ENCODE peak calls at places on chromosomes 3 and 15, in six cellular contexts. One of them, this sample, is unnamed.

GRCh38 chr15:89401636-89402252 is 67.1 kb upstream of the POLG start:
- DNase-seq in GM23338: no peak
- DNase-seq in MM.1S: peak; percentile 60
- DNase-seq in thoracic aorta: no peak
- DNase-seq in lower lobe of right lung: no peak
- DNase-seq in K562: no peak
- DNase-seq in this sample: no peak

GRCh38 chr3:17740703-17741102 is 1.7 kb downstream of the TBC1D5 start:
- DNase-seq in GM23338: no peak
- DNase-seq in MM.1S: peak; percentile 28
- DNase-seq in thoracic aorta: no peak
- DNase-seq in lower lobe of right lung: no peak
- DNase-seq in K562: no peak
- DNase-seq in this sample: no peak

GRCh38 chr15:57334257-57334656 is 42.0 kb upstream of the CGNL1 start:
- DNase-seq in GM23338: no peak
- DNase-seq in MM.1S: no peak
- DNase-seq in thoracic aorta: no peak
- DNase-seq in lower lobe of right lung: no peak
- DNase-seq in K562: peak; percentile 73
- DNase-seq in this sample: no peak

GRCh38 chr3:112858410-112859069 is 11.9 kb upstream of the CD200R1L start:
- DNase-seq in GM23338: no peak
- DNase-seq in MM.1S: no peak
- DNase-seq in thoracic aorta: no peak
- DNase-seq in lower lobe of right lung: no peak
- DNase-seq in K562: no peak
- DNase-seq in this sample: peak; percentile 37

GRCh38 chr15:80931191-80931590 is 58.4 kb downstream of the MESD start:
- DNase-seq in GM23338: no peak
- DNase-seq in MM.1S: no peak
- DNase-seq in thoracic aorta: no peak
- DNase-seq in lower lobe of right lung: no peak
- DNase-seq in K562: no peak
- DNase-seq in this sample: no peak

GRCh38 chr3:168117059-168117458 is 21.3 kb upstream of the GOLIM4 start:
- DNase-seq in GM23338: no peak
- DNase-seq in MM.1S: no peak
- DNase-seq in thoracic aorta: no peak
- DNase-seq in lower lobe of right lung: no peak
- DNase-seq in K562: no peak
- DNase-seq in this sample: no peak

GRCh38 chr3:157248590-157249425 is 88.9 kb upstream of the CCNL1 start:
- DNase-seq in GM23338: no peak
- DNase-seq in MM.1S: peak; percentile 57
- DNase-seq in thoracic aorta: no peak
- DNase-seq in lower lobe of right lung: no peak
- DNase-seq in K562: no peak
- DNase-seq in this sample: no peak

GRCh38 chr3:152400912-152401311 is 132.2 kb downstream of the MBNL1 start:
- DNase-seq in GM23338: no peak
- DNase-seq in MM.1S: no peak
- DNase-seq in thoracic aorta: no peak
- DNase-seq in lower lobe of right lung: no peak
- DNase-seq in K562: no peak
- DNase-seq in this sample: no peak

GRCh38 chr15:95679847-95680582 is 650.5 kb upstream of the NR2F2 start:
- DNase-seq in GM23338: no peak
- DNase-seq in MM.1S: no peak
- DNase-seq in thoracic aorta: no peak
- DNase-seq in lower lobe of right lung: no peak
- DNase-seq in K562: no peak
- DNase-seq in this sample: no peak

GRCh38 chr3:122975163-122975923 is 52.2 kb downstream of the SEMA5B start:
- DNase-seq in GM23338: no peak
- DNase-seq in MM.1S: no peak
- DNase-seq in thoracic aorta: no peak
- DNase-seq in lower lobe of right lung: no peak
- DNase-seq in K562: no peak
- DNase-seq in this sample: no peak

GRCh38 chr15:91863621-91864255 is 10.2 kb downstream of the SLCO3A1 start:
- DNase-seq in GM23338: no peak
- DNase-seq in MM.1S: no peak
- DNase-seq in thoracic aorta: no peak
- DNase-seq in lower lobe of right lung: no peak
- DNase-seq in K562: no peak
- DNase-seq in this sample: no peak

GRCh38 chr3:11482024-11482423 is 161.7 kb downstream of the VGLL4 start:
- DNase-seq in GM23338: no peak
- DNase-seq in MM.1S: no peak
- DNase-seq in thoracic aorta: no peak
- DNase-seq in lower lobe of right lung: no peak
- DNase-seq in K562: no peak
- DNase-seq in this sample: no peak

GRCh38 chr3:53495518-53496501 is 1.4 kb downstream of the CACNA1D start:
- DNase-seq in GM23338: peak; percentile 58
- DNase-seq in MM.1S: no peak
- DNase-seq in thoracic aorta: no peak
- DNase-seq in lower lobe of right lung: no peak
- DNase-seq in K562: no peak
- DNase-seq in this sample: peak; percentile 12

GRCh38 chr3:16311960-16312451 is 47.0 kb downstream of the OXNAD1 start:
- DNase-seq in GM23338: no peak
- DNase-seq in MM.1S: no peak
- DNase-seq in thoracic aorta: no peak
- DNase-seq in lower lobe of right lung: no peak
- DNase-seq in K562: no peak
- DNase-seq in this sample: peak; percentile 41

GRCh38 chr15:42593143-42593542 is 17.7 kb downstream of the STARD9 start:
- DNase-seq in GM23338: no peak
- DNase-seq in MM.1S: no peak
- DNase-seq in thoracic aorta: no peak
- DNase-seq in lower lobe of right lung: no peak
- DNase-seq in K562: no peak
- DNase-seq in this sample: no peak

GRCh38 chr3:28171962-28172361 is 69.5 kb upstream of the CMC1 start:
- DNase-seq in GM23338: no peak
- DNase-seq in MM.1S: peak; percentile 75
- DNase-seq in thoracic aorta: no peak
- DNase-seq in lower lobe of right lung: no peak
- DNase-seq in K562: no peak
- DNase-seq in this sample: peak; percentile 25

GRCh38 chr3:13976469-13976868 is 96.6 kb upstream of the WNT7A start:
- DNase-seq in GM23338: no peak
- DNase-seq in MM.1S: no peak
- DNase-seq in thoracic aorta: no peak
- DNase-seq in lower lobe of right lung: no peak
- DNase-seq in K562: no peak
- DNase-seq in this sample: no peak

GRCh38 chr3:46238386-46238785 is 3.9 kb upstream of the CCR3 start:
- DNase-seq in GM23338: no peak
- DNase-seq in MM.1S: no peak
- DNase-seq in thoracic aorta: no peak
- DNase-seq in lower lobe of right lung: no peak
- DNase-seq in K562: no peak
- DNase-seq in this sample: no peak

GRCh38 chr3:185062221-185062620 is 90.6 kb downstream of the C3orf70 start:
- DNase-seq in GM23338: no peak
- DNase-seq in MM.1S: no peak
- DNase-seq in thoracic aorta: no peak
- DNase-seq in lower lobe of right lung: no peak
- DNase-seq in K562: no peak
- DNase-seq in this sample: no peak

GRCh38 chr3:185066251-185066650 is 86.6 kb downstream of the C3orf70 start:
- DNase-seq in GM23338: no peak
- DNase-seq in MM.1S: no peak
- DNase-seq in thoracic aorta: no peak
- DNase-seq in lower lobe of right lung: no peak
- DNase-seq in K562: no peak
- DNase-seq in this sample: no peak

GRCh38 chr3:185063431-185063830 is 89.4 kb downstream of the C3orf70 start:
- DNase-seq in GM23338: no peak
- DNase-seq in MM.1S: peak; percentile 88
- DNase-seq in thoracic aorta: no peak
- DNase-seq in lower lobe of right lung: no peak
- DNase-seq in K562: no peak
- DNase-seq in this sample: no peak

GRCh38 chr3:185067173-185067572 is 85.7 kb downstream of the C3orf70 start:
- DNase-seq in GM23338: no peak
- DNase-seq in MM.1S: no peak
- DNase-seq in thoracic aorta: no peak
- DNase-seq in lower lobe of right lung: no peak
- DNase-seq in K562: no peak
- DNase-seq in this sample: no peak

GRCh38 chr3:185065059-185065458 is 87.8 kb downstream of the C3orf70 start:
- DNase-seq in GM23338: peak; percentile 43
- DNase-seq in MM.1S: no peak
- DNase-seq in thoracic aorta: no peak
- DNase-seq in lower lobe of right lung: no peak
- DNase-seq in K562: no peak
- DNase-seq in this sample: no peak
- TF ChIP-seq CTCF in GM23338: peak; percentile 45
- TF ChIP-seq CTCF in MM.1S: peak; percentile 20
- TF ChIP-seq CTCF in thoracic aorta: no peak
- TF ChIP-seq CTCF in lower lobe of right lung: no peak
- TF ChIP-seq CTCF in K562: peak; percentile 24
- TF ChIP-seq CTCF in this sample: peak; percentile 18

GRCh38 chr3:78115983-78116382 is 1076.1 kb downstream of the ROBO2 start:
- DNase-seq in GM23338: no peak
- DNase-seq in MM.1S: no peak
- DNase-seq in thoracic aorta: no peak
- DNase-seq in lower lobe of right lung: no peak
- DNase-seq in K562: no peak
- DNase-seq in this sample: no peak

GRCh38 chr3:78112266-78112665 is 1072.4 kb downstream of the ROBO2 start:
- DNase-seq in GM23338: no peak
- DNase-seq in MM.1S: no peak
- DNase-seq in thoracic aorta: no peak
- DNase-seq in lower lobe of right lung: no peak
- DNase-seq in K562: no peak
- DNase-seq in this sample: no peak

GRCh38 chr3:78116874-78117273 is 1077.0 kb downstream of the ROBO2 start:
- DNase-seq in GM23338: no peak
- DNase-seq in MM.1S: no peak
- DNase-seq in thoracic aorta: no peak
- DNase-seq in lower lobe of right lung: no peak
- DNase-seq in K562: no peak
- DNase-seq in this sample: no peak
- H3K4me3 ChIP-seq in GM23338: no peak overlapping the region
- H3K4me3 ChIP-seq in MM.1S: no peak overlapping the region
- H3K4me3 ChIP-seq in thoracic aorta: no peak overlapping the region
- H3K4me3 ChIP-seq in lower lobe of right lung: no peak overlapping the region
- H3K4me3 ChIP-seq in K562: no peak overlapping the region
- H3K4me3 ChIP-seq in this sample: no peak overlapping the region

GRCh38 chr3:121696190-121696589 is 35.5 kb upstream of the HCLS1 start:
- DNase-seq in GM23338: no peak
- DNase-seq in MM.1S: no peak
- DNase-seq in thoracic aorta: no peak
- DNase-seq in lower lobe of right lung: no peak
- DNase-seq in K562: no peak
- DNase-seq in this sample: no peak
- H3K36me3 ChIP-seq in GM23338: peaks cover 11% of the 10 kb centered on the region
- H3K36me3 ChIP-seq in MM.1S: no peaks in the 10 kb centered on the region
- H3K36me3 ChIP-seq in thoracic aorta: peaks cover 22% of the 10 kb centered on the region
- H3K36me3 ChIP-seq in lower lobe of right lung: peaks cover 81% of the 10 kb centered on the region
- H3K36me3 ChIP-seq in K562: peaks cover 28% of the 10 kb centered on the region
- H3K36me3 ChIP-seq in this sample: peaks cover 11% of the 10 kb centered on the region

DNA sequence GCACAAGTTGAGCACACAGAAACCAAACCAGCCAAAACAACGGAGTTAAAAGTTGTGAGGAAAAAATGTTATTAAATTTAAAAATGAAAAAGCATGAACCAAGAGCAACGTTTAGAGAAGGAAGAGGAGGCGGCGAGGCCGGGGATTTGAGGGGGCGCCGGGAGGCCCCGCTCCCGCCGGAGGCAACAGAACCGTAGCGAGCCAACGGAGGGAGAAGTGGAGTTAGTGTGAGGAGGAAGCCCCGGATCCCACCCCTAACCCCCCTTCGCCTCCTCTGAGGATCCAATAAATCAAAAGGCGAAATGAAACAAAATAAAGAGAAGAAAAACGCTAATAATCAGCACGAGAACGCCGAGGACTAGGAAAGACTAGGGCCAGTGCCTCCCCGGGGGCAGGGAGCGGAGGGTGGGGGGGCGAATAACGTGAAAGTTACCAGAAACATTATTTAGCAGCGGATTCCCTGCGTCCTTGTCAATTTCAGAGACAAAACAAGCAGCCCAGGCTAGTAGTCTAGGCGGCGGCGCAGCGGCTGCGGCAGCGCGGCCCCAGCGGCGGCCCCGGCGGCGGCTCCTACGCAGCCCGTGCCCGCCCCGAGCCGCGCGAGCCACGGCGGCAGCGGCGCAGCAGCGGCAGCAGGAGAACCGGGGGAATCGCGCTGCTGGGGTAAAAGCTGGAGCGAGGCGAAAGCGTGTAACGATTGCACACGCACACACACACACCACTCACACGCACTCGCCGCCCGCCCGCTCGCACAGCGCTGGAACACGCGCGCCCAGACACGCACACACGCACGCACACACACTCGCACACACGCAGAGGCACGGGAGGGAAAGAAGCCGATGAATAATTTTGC is 1.7 kb downstream of the MEIS2 start:
- DNase-seq in GM23338: peak; percentile 61
- DNase-seq in MM.1S: peak; percentile 53
- DNase-seq in thoracic aorta: no peak
- DNase-seq in lower lobe of right lung: no peak
- DNase-seq in K562: peak; percentile 26
- DNase-seq in this sample: peak; percentile 76
- TF ChIP-seq CTCF in GM23338: no peak
- TF ChIP-seq CTCF in MM.1S: no peak
- TF ChIP-seq CTCF in thoracic aorta: no peak
- TF ChIP-seq CTCF in lower lobe of right lung: no peak
- TF ChIP-seq CTCF in K562: no peak
- TF ChIP-seq CTCF in this sample: no peak

GRCh38 chr3:81485444-81485865 is 276.0 kb downstream of the GBE1 start:
- DNase-seq in GM23338: no peak
- DNase-seq in MM.1S: peak; percentile 43
- DNase-seq in thoracic aorta: no peak
- DNase-seq in lower lobe of right lung: no peak
- DNase-seq in K562: no peak
- DNase-seq in this sample: peak; percentile 39
- H3K4me3 ChIP-seq in GM23338: no peak overlapping the region
- H3K4me3 ChIP-seq in MM.1S: peak overlapping the region; percentile 31
- H3K4me3 ChIP-seq in thoracic aorta: peak overlapping the region; percentile 34
- H3K4me3 ChIP-seq in lower lobe of right lung: no peak overlapping the region
- H3K4me3 ChIP-seq in K562: no peak overlapping the region
- H3K4me3 ChIP-seq in this sample: no peak overlapping the region

DNA sequence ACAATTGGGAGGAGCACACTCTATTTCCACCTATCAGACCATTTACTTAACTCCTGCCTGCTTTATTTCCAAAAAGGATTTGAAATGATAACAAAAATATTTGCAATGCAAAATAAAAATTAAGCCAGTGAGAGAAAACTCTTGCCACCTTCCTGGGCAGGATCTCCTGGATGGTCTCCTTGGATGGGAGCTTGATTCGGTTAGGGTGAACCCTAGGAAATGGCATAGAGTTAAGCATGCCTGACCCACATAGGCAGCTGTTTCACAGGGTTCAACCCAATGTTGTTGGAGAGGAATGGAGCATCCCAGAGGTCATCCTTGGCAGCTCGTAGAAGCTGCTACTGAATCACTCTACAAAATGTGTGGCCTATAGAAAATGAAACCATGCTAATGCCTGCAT is 83.8 kb downstream of the TGFBR2 start:
- DNase-seq in GM23338: no peak
- DNase-seq in MM.1S: no peak
- DNase-seq in thoracic aorta: no peak
- DNase-seq in lower lobe of right lung: no peak
- DNase-seq in K562: no peak
- DNase-seq in this sample: no peak
- H3K36me3 ChIP-seq in GM23338: peaks cover 8% of the 10 kb centered on the region
- H3K36me3 ChIP-seq in MM.1S: no peaks in the 10 kb centered on the region
- H3K36me3 ChIP-seq in thoracic aorta: peaks cover 17% of the 10 kb centered on the region
- H3K36me3 ChIP-seq in lower lobe of right lung: peaks cover 94% of the 10 kb centered on the region
- H3K36me3 ChIP-seq in K562: no peaks in the 10 kb centered on the region
- H3K36me3 ChIP-seq in this sample: no peaks in the 10 kb centered on the region